ENCODE peak calls at places on chromosomes 1 and 21, in five cellular contexts. One of them, this sample, is unnamed.

GRCh38 chr1:37479255-37480124 is 5.1 kb downstream of the ZC3H12A start:
- DNase-seq in mucosa of gallbladder: peak
- DNase-seq in cortex of kidney: no peak
- DNase-seq in uterus: peak
- DNase-seq in NCI-H1105 treated with DMSO at 0.1 percent for 48 hours: no peak
- DNase-seq in this sample: peak

GRCh38 chr1:109438798-109439297 is 12.6 kb upstream of the PSMA5 start:
- DNase-seq in cortex of kidney: no peak
- DNase-seq in NCI-H1105 treated with DMSO at 0.1 percent for 48 hours: no peak
- DNase-seq in mucosa of gallbladder: no peak
- DNase-seq in uterus: no peak
- DNase-seq in this sample: no peak

GRCh38 chr1:22619808-22620207 is 16.6 kb upstream of the C1QA start:
- DNase-seq in mucosa of gallbladder: no peak
- DNase-seq in uterus: no peak
- DNase-seq in cortex of kidney: no peak
- DNase-seq in NCI-H1105 treated with DMSO at 0.1 percent for 48 hours: no peak
- DNase-seq in this sample: no peak

GRCh38 chr1:218488986-218489385 is 143.8 kb downstream of the TGFB2 start:
- DNase-seq in cortex of kidney: no peak
- DNase-seq in NCI-H1105 treated with DMSO at 0.1 percent for 48 hours: no peak
- DNase-seq in uterus: no peak
- DNase-seq in mucosa of gallbladder: no peak
- DNase-seq in this sample: no peak

GRCh38 chr1:5970623-5971273 is 21.5 kb downstream of the NPHP4 start:
- DNase-seq in uterus: no peak
- DNase-seq in NCI-H1105 treated with DMSO at 0.1 percent for 48 hours: peak
- DNase-seq in cortex of kidney: no peak
- DNase-seq in mucosa of gallbladder: no peak
- DNase-seq in this sample: no peak

GRCh38 chr1:58883037-58883887 is 99.4 kb upstream of the JUN start:
- DNase-seq in uterus: peak
- DNase-seq in mucosa of gallbladder: peak
- DNase-seq in cortex of kidney: no peak
- DNase-seq in NCI-H1105 treated with DMSO at 0.1 percent for 48 hours: no peak
- DNase-seq in this sample: peak

GRCh38 chr1:244863491-244864252 is 671 bp downstream of the HNRNPU start:
- DNase-seq in NCI-H1105 treated with DMSO at 0.1 percent for 48 hours: no peak
- DNase-seq in cortex of kidney: no peak
- DNase-seq in mucosa of gallbladder: no peak
- DNase-seq in uterus: no peak
- DNase-seq in this sample: peak

GRCh38 chr21:31293986-31294385 is 50.1 kb downstream of the TIAM1 start:
- DNase-seq in NCI-H1105 treated with DMSO at 0.1 percent for 48 hours: no peak
- DNase-seq in mucosa of gallbladder: no peak
- DNase-seq in uterus: peak
- DNase-seq in cortex of kidney: no peak
- DNase-seq in this sample: no peak

GRCh38 chr1:6026095-6026809 is 19.4 kb upstream of the KCNAB2 start:
- DNase-seq in uterus: peak
- DNase-seq in cortex of kidney: no peak
- DNase-seq in NCI-H1105 treated with DMSO at 0.1 percent for 48 hours: peak
- DNase-seq in mucosa of gallbladder: peak
- DNase-seq in this sample: peak

GRCh38 chr21:17539743-17540341 is 27.0 kb downstream of the CXADR start:
- DNase-seq in cortex of kidney: no peak
- DNase-seq in mucosa of gallbladder: no peak
- DNase-seq in NCI-H1105 treated with DMSO at 0.1 percent for 48 hours: no peak
- DNase-seq in uterus: no peak
- DNase-seq in this sample: no peak

GRCh38 chr1:109793486-109794318 is 30.0 kb upstream of the EPS8L3 start:
- DNase-seq in uterus: no peak
- DNase-seq in mucosa of gallbladder: no peak
- DNase-seq in cortex of kidney: no peak
- DNase-seq in NCI-H1105 treated with DMSO at 0.1 percent for 48 hours: peak
- DNase-seq in this sample: peak

GRCh38 chr1:114701931-114702330 is 6.6 kb upstream of the AMPD1 start:
- DNase-seq in mucosa of gallbladder: no peak
- DNase-seq in uterus: no peak
- DNase-seq in NCI-H1105 treated with DMSO at 0.1 percent for 48 hours: no peak
- DNase-seq in cortex of kidney: no peak
- DNase-seq in this sample: no peak

GRCh38 chr1:151131832-151132675 is 14.4 kb downstream of the SEMA6C start:
- DNase-seq in cortex of kidney: no peak
- DNase-seq in mucosa of gallbladder: no peak
- DNase-seq in NCI-H1105 treated with DMSO at 0.1 percent for 48 hours: no peak
- DNase-seq in uterus: peak
- DNase-seq in this sample: peak

This sample was measured in stomach.